ENCODE peak calls at places on chromosomes 12 and 14, in eight cellular contexts. M, S, K, P, R, U, Z and B are unnamed samples.

GRCh38 chr14:68639518-68640292 is 153.2 kb downstream of the ZFP36L1 start:
- DNase-seq in K (no peak), M (no peak), P (no peak), R (no peak), U (no peak), S (no peak), Z (no peak), B (no peak)

GRCh38 chr12:60684988-60685655 is 1089.3 kb downstream of the SLC16A7 start:
- DNase-seq in R (no peak), M (no peak), P (no peak), K (no peak), S (no peak), Z (no peak), U (no peak), B (no peak)

GRCh38 chr14:92408186-92408585 is 85.2 kb downstream of the SLC24A4 start:
- DNase-seq in M (no peak), R (no peak), S (no peak), U (no peak), K (no peak), P (peak), Z (no peak), B (no peak)

GRCh38 chr14:36976571-36977023 is 195.8 kb downstream of the SLC25A21 start:
- DNase-seq in P (peak), S (no peak), U (no peak), K (no peak), Z (no peak), M (no peak), R (no peak), B (no peak)

GRCh38 chr12:106135781-106136180 is 3.0 kb downstream of the NUAK1 start:
- DNase-seq in S (no peak), R (no peak), P (no peak), K (no peak), M (no peak), Z (no peak), U (no peak), B (no peak)

GRCh38 chr12:79681008-79681590 is 9.7 kb downstream of the PAWR start:
- DNase-seq in Z (no peak), M (no peak), K (no peak), U (no peak), S (no peak), P (peak), R (no peak), B (no peak)

GRCh38 chr14:49594347-49595089 is 4.2 kb upstream of the LRR1 start:
- DNase-seq in P (peak), M (no peak), U (no peak), K (no peak), S (no peak), Z (no peak), R (no peak), B (no peak)

GRCh38 chr14:101563654-101564443 is 2.6 kb downstream of the DIO3 start:
- DNase-seq in K (no peak), Z (no peak), M (no peak), R (no peak), P (no peak), U (no peak), S (no peak), B (no peak)

GRCh38 chr14:58626441-58626840 is 11.3 kb upstream of the DACT1 start:
- DNase-seq in S (no peak), Z (no peak), K (no peak), P (peak), M (no peak), U (no peak), R (no peak), B (no peak)

GRCh38 chr12:76018111-76018510 is 13.5 kb downstream of the PHLDA1 start:
- DNase-seq in K (no peak), M (no peak), U (no peak), S (peak), P (peak), R (no peak), Z (no peak), B (no peak)

GRCh38 chr12:13007496-13008233 is 7.6 kb upstream of the HEBP1 start:
- DNase-seq in R (no peak), P (no peak), Z (no peak), U (no peak), S (no peak), K (no peak), M (no peak), B (no peak)

GRCh38 chr14:64572721-64573508 is 23.2 kb downstream of the PPP1R36 start:
- DNase-seq in Z (no peak), S (no peak), K (no peak), U (no peak), M (no peak), R (no peak), P (peak), B (no peak)

GRCh38 chr14:36773136-36773540 is 111.5 kb downstream of the PAX9 start:
- DNase-seq in U (no peak), Z (no peak), P (peak), R (no peak), K (no peak), M (no peak), S (no peak), B (no peak)

GRCh38 chr14:60482743-60483142 is 3.1 kb downstream of the C14orf39 start:
- DNase-seq in Z (no peak), U (no peak), P (peak), S (no peak), R (no peak), K (no peak), M (no peak), B (no peak)

GRCh38 chr12:1374296-1374695 is 220.1 kb downstream of the FBXL14 start:
- DNase-seq in M (no peak), S (no peak), Z (no peak), K (no peak), R (no peak), P (peak), U (no peak), B (no peak)

GRCh38 chr12:123149088-123149827 is 1.6 kb downstream of the PITPNM2 start:
- DNase-seq in Z (no peak), S (no peak), P (no peak), M (no peak), U (no peak), R (no peak), K (no peak), B (no peak)

GRCh38 chr12:95788637-95789036 is 1.9 kb downstream of the NTN4 start:
- DNase-seq in K (no peak), U (no peak), P (peak), R (no peak), M (no peak), Z (no peak), S (no peak), B (no peak)

GRCh38 chr12:101777978-101778377 is 38.7 kb upstream of the SYCP3 start:
- DNase-seq in S (peak), U (no peak), P (no peak), M (no peak), K (no peak), R (no peak), Z (no peak), B (no peak)

GRCh38 chr12:125152463-125152862 is 87.2 kb downstream of the AACS start:
- DNase-seq in M (no peak), K (no peak), U (no peak), Z (no peak), P (no peak), R (no peak), S (no peak), B (no peak)

GRCh38 chr14:90409209-90409730 is 12.4 kb downstream of the CALM1 start:
- DNase-seq in M (no peak), S (peak), R (no peak), K (no peak), U (no peak), P (peak), Z (no peak), B (no peak)

GRCh38 chr12:114982760-114983159 is 298.8 kb upstream of the TBX3 start:
- DNase-seq in S (no peak), R (no peak), U (no peak), Z (no peak), P (no peak), M (no peak), K (no peak), B (no peak)

GRCh38 chr12:132597333-132598283 is 12.8 kb downstream of the LRCOL1 start:
- DNase-seq in M (peak), Z (peak), R (no peak), U (no peak), S (no peak), K (no peak), P (peak), B (no peak)

GRCh38 chr14:57692671-57693070 is 173.2 kb downstream of the SLC35F4 start:
- DNase-seq in S (no peak), U (no peak), K (no peak), M (no peak), R (no peak), Z (no peak), P (peak), B (no peak)

GRCh38 chr14:104580961-104581360 is 1.4 kb downstream of the C14orf180 start:
- DNase-seq in S (peak), M (no peak), Z (no peak), U (no peak), P (no peak), R (no peak), K (no peak), B (no peak)

GRCh38 chr14:67358914-67359313 is 690 bp downstream of the ATP6V1D start:
- DNase-seq in P (no peak), Z (no peak), R (no peak), S (no peak), K (no peak), U (no peak), M (peak), B (no peak)

GRCh38 chr14:102392506-102392905 is 29.8 kb downstream of the TECPR2 start:
- DNase-seq in R (no peak), M (no peak), U (no peak), S (no peak), P (peak), K (no peak), Z (no peak), B (no peak)

GRCh38 chr12:29710104-29710503 is 73.6 kb downstream of the TMTC1 start:
- DNase-seq in M (peak), U (no peak), S (peak), K (no peak), Z (no peak), R (no peak), P (peak), B (no peak)

GRCh38 chr14:54584097-54584496 is 17.2 kb downstream of the SAMD4A start:
- DNase-seq in P (no peak), R (no peak), S (no peak), M (no peak), Z (no peak), K (no peak), U (no peak), B (no peak)

GRCh38 chr12:74105434-74105833 is 432.2 kb upstream of the ATXN7L3B start:
- DNase-seq in Z (no peak), M (no peak), S (no peak), U (no peak), R (no peak), K (no peak), P (peak), B (no peak)

GRCh38 chr14:78228702-78229327 is 58.6 kb downstream of the NRXN3 start:
- DNase-seq in R (no peak), P (no peak), M (no peak), S (no peak), K (no peak), Z (no peak), U (no peak), B (no peak)

GRCh38 chr12:94025730-94026129 is 122.6 kb upstream of the PLXNC1 start:
- DNase-seq in Z (no peak), U (no peak), M (no peak), P (no peak), S (no peak), R (no peak), K (no peak), B (no peak)